ENCODE peak calls at places on chromosomes 11 and 22, in five cellular contexts. Q is pancreas, J is left ventricle myocardium inferior, C is A673, S is GM06990. B is an unnamed sample.

GRCh38 chr22:25969286-25969685 is 200.0 kb upstream of the SEZ6L start:
- DNase-seq in S (no peak), C (no peak), Q (no peak), J (no peak), B (no peak)

GRCh38 chr22:17824452-17824851 is 50.2 kb upstream of the BID start:
- DNase-seq in C (no peak), S (no peak), J (peak; percentile 53), Q (no peak), B (no peak)

GRCh38 chr22:40121463-40121862 is 56.3 kb upstream of the TNRC6B start:
- DNase-seq in Q (no peak), C (no peak), S (no peak), J (no peak), B (no peak)

GRCh38 chr22:44894321-44894720 is 115.5 kb downstream of the PHF21B start:
- DNase-seq in C (no peak), J (no peak), S (no peak), Q (no peak), B (no peak)

GRCh38 chr11:125061237-125061636 is 1.9 kb upstream of the SLC37A2 start:
- DNase-seq in Q (no peak), J (no peak), S (no peak), C (no peak), B (no peak)

GRCh38 chr11:66183581-66184048 is 84.8 kb upstream of the RAB1B start:
- DNase-seq in C (peak; percentile 59), S (no peak), Q (no peak), J (no peak), B (peak; percentile 43)

GRCh38 chr22:45535400-45535799 is 32.7 kb downstream of the FBLN1 start:
- DNase-seq in J (no peak), Q (no peak), S (no peak), C (no peak), B (no peak)

GRCh38 chr11:96055706-96056387 is 131.9 kb upstream of the MTMR2 start:
- DNase-seq in Q (no peak), J (no peak), C (peak; percentile 41), S (no peak), B (no peak)

GRCh38 chr11:102061276-102061675 is 14.0 kb downstream of the CFAP300 start:
- DNase-seq in S (no peak), C (peak; percentile 55), J (no peak), Q (no peak), B (no peak)

GRCh38 chr11:59791639-59792038 is 18.9 kb downstream of the MRPL16 start:
- DNase-seq in S (no peak), C (no peak), Q (no peak), J (no peak), B (no peak)

GRCh38 chr11:40132881-40133280 is 1326.6 kb downstream of the LRRC4C start:
- DNase-seq in J (no peak), Q (no peak), C (peak; percentile 50), S (no peak), B (no peak)

GRCh38 chr22:37018815-37019308 is 385 bp downstream of the TST start:
- DNase-seq in C (peak; percentile 59), Q (no peak), S (no peak), J (peak; percentile 74), B (no peak)

GRCh38 chr11:46295312-46295995 is 18.0 kb downstream of the CREB3L1 start:
- DNase-seq in S (peak; percentile 50), C (peak; percentile 97), J (peak; percentile 81), Q (peak; percentile 62), B (peak; percentile 70)

GRCh38 chr11:70140859-70141489 is 62.1 kb upstream of the FADD start:
- DNase-seq in J (no peak), C (no peak), Q (no peak), S (no peak), B (no peak)

GRCh38 chr11:11389238-11389637 is 36.2 kb upstream of the CSNK2A3 start:
- DNase-seq in C (no peak), S (no peak), J (no peak), Q (no peak), B (no peak)

GRCh38 chr22:24156146-24156914 is 25.0 kb upstream of the SUSD2 start:
- DNase-seq in S (peak; percentile 81), C (peak; percentile 80), Q (no peak), J (peak; percentile 39), B (peak; percentile 76)

GRCh38 chr11:28110108-28110838 is 2.1 kb downstream of the METTL15 start:
- DNase-seq in C (peak; percentile 96), J (peak; percentile 68), S (peak; percentile 67), Q (peak; percentile 53), B (peak; percentile 86)

GRCh38 chr11:13939952-13940610 is 22.4 kb upstream of the SPON1 start:
- DNase-seq in S (no peak), Q (no peak), J (no peak), C (no peak), B (no peak)

DNA sequence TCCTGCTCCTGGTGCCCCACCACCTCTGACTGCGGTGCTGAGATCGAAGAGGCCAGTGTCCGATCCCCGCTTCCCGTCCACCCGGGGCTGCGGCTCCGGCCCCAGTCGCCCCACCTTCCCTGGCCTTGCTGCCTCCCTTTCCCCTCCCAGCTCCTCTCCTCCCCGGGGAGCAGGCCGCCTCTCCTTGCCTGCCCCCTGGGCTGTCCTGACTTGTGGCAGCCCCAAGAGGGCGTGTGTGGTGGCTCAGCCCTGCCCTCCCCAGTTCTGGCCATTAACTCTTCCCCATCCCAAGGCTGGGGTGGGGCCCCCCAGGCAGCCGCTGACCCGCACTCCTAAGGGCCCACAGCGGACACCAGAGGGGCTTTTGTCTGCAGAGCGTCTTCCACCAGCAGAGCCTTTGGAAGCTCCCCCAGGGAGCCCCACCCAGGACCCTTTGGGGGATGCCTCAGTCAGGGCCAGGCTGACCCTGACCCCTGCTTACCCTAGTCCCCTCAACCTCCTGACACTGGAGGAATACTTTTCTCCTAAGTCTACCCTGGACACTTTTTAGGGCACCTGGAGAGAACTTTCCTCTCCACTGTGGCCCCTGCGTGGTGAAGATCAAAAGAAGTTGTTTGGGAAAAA is 16.7 kb downstream of the RTN4RL2 start:
- DNase-seq in S (peak; percentile 62), Q (peak; percentile 65), C (no peak), J (no peak), B (peak; percentile 80)
- H3K4me3 ChIP-seq in S (peak overlapping the region; percentile 50), Q (peak overlapping the region; percentile 50), C (no peak overlapping the region), J (peak overlapping the region; percentile 73), B (peak overlapping the region; percentile 76)

GRCh38 chr11:86301742-86302091 is 323 bp upstream of the HIKESHI start:
- DNase-seq in J (no peak), C (no peak), Q (no peak), S (no peak), B (no peak)

GRCh38 chr11:86303257-86303656 is 1.2 kb downstream of the HIKESHI start:
- DNase-seq in S (no peak), C (peak; percentile 57), J (no peak), Q (no peak), B (no peak)

DNA sequence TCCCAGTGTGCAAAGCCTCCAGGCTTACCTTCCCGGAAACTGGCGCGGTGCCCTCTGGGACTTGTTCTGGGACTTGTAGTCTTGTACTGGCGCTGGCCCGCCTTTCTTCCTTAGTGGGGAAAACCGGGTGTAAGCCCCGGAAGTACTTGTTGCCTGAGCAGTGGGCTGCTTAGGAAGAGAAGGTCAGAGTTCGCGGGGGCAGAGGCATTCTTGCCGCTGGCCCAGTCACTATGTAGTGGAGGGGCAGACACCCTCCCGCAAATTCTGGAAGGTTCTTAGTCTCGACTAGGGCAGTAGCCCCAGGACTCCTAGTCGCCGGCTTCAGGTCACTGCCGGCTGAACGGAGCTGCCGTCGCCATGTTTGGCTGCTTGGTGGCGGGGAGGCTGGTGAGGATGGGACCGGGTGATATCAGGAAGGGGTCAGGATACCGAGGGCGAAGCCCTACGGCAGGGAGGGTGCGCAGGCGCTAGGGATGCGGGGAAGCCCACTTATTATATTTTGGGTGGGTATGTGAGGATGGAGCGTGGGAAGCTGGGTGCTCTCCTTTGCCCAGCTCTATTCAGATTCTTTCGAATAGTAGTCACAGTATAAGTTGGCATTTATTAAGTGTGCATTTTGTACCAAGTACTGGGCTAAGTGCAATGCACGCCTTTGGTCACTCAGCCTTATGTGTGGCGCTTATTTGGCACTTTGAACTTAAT is at the start of gene HIKESHI:
- DNase-seq in Q (peak; percentile 97), J (peak; percentile 100), S (peak; percentile 86), C (peak; percentile 100), B (peak; percentile 95)
- TF ChIP-seq CTCF in Q (no peak), J (no peak), S (no peak), C (no peak), B (no peak)

DNA sequence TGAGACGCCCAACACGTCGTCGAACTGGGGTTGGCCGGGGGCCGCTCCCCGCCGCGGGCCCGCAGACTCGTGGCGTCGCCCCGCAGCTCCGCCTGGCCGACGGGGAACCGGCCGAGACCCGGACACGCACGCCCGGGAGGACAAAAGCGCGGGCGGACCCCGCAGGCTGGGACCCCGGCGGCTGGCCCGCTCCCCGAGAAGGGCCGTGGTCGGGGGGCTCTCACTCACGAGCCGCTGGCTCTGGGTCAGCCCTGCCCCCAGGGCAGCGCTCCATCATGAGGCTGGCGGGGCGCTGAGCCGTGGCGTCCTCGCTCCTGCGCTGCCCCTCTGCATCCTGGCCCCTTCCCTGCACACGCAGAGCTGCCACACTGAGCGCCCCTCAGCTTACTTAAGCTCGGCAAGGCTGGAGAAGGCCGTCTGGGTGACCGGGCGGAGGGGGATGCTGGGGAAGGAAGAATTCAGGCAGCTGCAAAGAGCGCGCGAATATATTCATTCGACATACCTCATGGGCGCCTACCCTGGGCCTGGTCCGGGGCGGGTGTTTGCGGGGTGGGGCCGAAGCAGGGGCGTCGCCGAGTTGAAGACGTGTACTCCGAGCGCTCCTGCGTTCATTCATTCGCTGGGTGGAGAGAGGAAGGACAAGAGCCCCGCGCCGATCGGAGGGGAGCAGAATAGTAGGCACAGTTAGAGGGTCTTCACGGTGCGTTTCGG is 579 bp upstream of the CYB5R2 start:
- DNase-seq in Q (no peak), S (peak; percentile 35), J (no peak), C (no peak), B (peak; percentile 23)
- H3K4me3 ChIP-seq in Q (peak overlapping the region; percentile 74), S (peak overlapping the region; percentile 58), J (peak overlapping the region; percentile 72), C (peak overlapping the region; percentile 17), B (peak overlapping the region; percentile 57)

GRCh38 chr22:41524283-41524682 is 20.0 kb downstream of the POLR3H start:
- DNase-seq in S (no peak), J (peak; percentile 71), C (no peak), Q (peak; percentile 56), B (no peak)

GRCh38 chr22:41525450-41526225 is 18.6 kb downstream of the POLR3H start:
- DNase-seq in J (no peak), C (no peak), S (no peak), Q (no peak), B (no peak)

GRCh38 chr22:41524809-41525449 is 19.3 kb downstream of the POLR3H start:
- DNase-seq in S (no peak), J (no peak), Q (no peak), C (peak; percentile 67), B (peak; percentile 50)

GRCh38 chr22:41522813-41523212 is 21.5 kb downstream of the POLR3H start:
- DNase-seq in S (no peak), J (no peak), Q (no peak), C (no peak), B (no peak)

DNA sequence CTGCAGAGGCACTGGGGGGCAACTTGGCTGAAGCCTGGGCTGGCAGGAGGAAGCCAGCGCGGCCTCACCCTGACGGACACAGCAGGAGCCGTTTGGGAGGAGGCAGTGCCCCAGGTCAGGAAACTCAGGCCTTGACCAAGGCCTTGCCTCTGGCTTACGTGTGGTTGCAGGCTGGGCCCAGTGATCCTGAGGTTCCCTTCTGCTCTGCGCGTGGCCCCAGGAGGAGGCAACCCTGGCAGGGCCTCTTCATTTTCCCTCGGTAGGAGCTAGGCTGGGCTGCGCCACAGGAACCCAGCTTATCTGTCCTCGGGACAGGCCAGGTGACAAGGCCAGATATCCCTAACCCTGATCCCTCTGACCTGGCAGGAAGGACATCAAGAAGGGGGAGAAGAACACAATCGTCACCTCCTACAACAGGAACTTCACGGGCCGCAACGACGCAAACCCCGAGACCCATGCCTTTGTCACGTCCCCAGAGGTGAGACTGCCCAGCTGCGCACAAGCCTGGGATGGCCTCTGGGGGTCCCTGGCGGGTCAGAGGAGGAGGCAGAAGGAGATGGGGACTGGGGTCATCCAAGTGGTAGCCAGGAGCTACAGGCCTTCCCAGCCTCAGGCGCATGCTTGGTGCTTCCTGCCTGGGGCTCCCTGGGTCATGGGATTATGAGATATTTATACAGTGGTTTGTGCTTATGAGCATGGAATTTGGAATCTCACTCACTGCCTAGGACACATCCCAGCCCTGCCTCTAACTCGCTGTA is 20.6 kb downstream of the POLR3H start:
- DNase-seq in J (peak; percentile 55), Q (peak; percentile 32), S (no peak), C (no peak), B (no peak)
- TF ChIP-seq CTCF in J (no peak), Q (no peak), S (no peak), C (no peak), B (no peak)